ENCODE peak calls at places on chromosomes 3 and 15, in eight cellular contexts. X is stimulated activated CD8-positive, alpha-beta memory T cell treated with anti-CD3 and anti-CD28 coated beads, Interleukin-4, amount 100 ng/mL, for 1 hour; R is A172; M is SW480; Q is NCI-H510A; S is foreskin fibroblast; A is dorsolateral prefrontal cortex; N is stimulated activated CD4-positive, alpha-beta T cell treated with anti-CD3 and anti-CD28 coated beads, Interleukin-12 subunit alpha, Interleukin-12 subunit beta, amount 100 ng/mL, for 4 hours. Y is an unnamed sample.
A peak's percentile ranks its signal among the peaks of the same experiment; 100 is the strongest.

GRCh38 chr15:79066391-79067090 is 24.0 kb downstream of the RASGRF1 start:
- DNase-seq in Q (no peak), N (no peak), R (no peak), M (no peak), X (no peak), A (no peak), S (no peak), Y (no peak)

GRCh38 chr3:179398574-179399249 is 51.2 kb downstream of the MFN1 start:
- DNase-seq in A (no peak), M (no peak), N (no peak), Q (no peak), R (no peak), S (peak; percentile 8), X (no peak), Y (no peak)

GRCh38 chr3:126355777-126356372 is 1.3 kb downstream of the KLF15 start:
- DNase-seq in N (no peak), R (no peak), Q (no peak), X (no peak), M (no peak), A (peak; percentile 97), S (peak; percentile 90), Y (peak; percentile 91)

GRCh38 chr3:172153335-172153861 is 114.0 kb downstream of the FNDC3B start:
- DNase-seq in X (no peak), A (peak; percentile 63), Q (no peak), S (peak; percentile 99), N (peak; percentile 25), M (peak; percentile 87), R (peak; percentile 96), Y (peak; percentile 93)

GRCh38 chr3:156412600-156412999 is 142.3 kb downstream of the SSR3 start:
- DNase-seq in M (no peak), A (no peak), N (no peak), X (no peak), R (no peak), S (no peak), Q (no peak), Y (no peak)

GRCh38 chr15:78626611-78627010 is 5.8 kb upstream of the CHRNA3 start:
- DNase-seq in Q (no peak), R (no peak), M (no peak), X (no peak), N (no peak), A (no peak), S (no peak), Y (no peak)

GRCh38 chr3:30642715-30643361 is 36.4 kb downstream of the TGFBR2 start:
- DNase-seq in X (no peak), S (no peak), A (no peak), R (no peak), M (no peak), Q (no peak), N (no peak), Y (no peak)

GRCh38 chr3:27993061-27993460 is 248.4 kb upstream of the CMC1 start:
- DNase-seq in X (no peak), M (no peak), R (no peak), Q (peak; percentile 17), A (no peak), N (no peak), S (no peak), Y (no peak)

GRCh38 chr15:92809880-92810361 is 90.2 kb upstream of the CHD2 start:
- DNase-seq in R (peak; percentile 48), N (peak; percentile 27), Q (no peak), M (peak; percentile 64), A (no peak), S (peak; percentile 61), X (no peak), Y (no peak)

GRCh38 chr15:39466428-39466827 is 114.5 kb upstream of the THBS1 start:
- DNase-seq in S (peak; percentile 96), N (no peak), R (no peak), M (no peak), X (no peak), A (no peak), Q (no peak), Y (no peak)

GRCh38 chr3:44016818-44017217 is 224.9 kb upstream of the TOPAZ1 start:
- DNase-seq in A (no peak), X (no peak), N (no peak), Q (no peak), S (no peak), M (peak; percentile 54), R (no peak), Y (no peak)

GRCh38 chr3:110925804-110926203 is 145.8 kb upstream of the NECTIN3 start:
- DNase-seq in R (no peak), M (no peak), S (no peak), X (no peak), A (no peak), N (no peak), Q (no peak), Y (no peak)

GRCh38 chr3:186824430-186825139 is 17.9 kb upstream of the ADIPOQ start:
- DNase-seq in Q (no peak), M (no peak), X (no peak), S (no peak), R (no peak), N (no peak), A (no peak), Y (no peak)

GRCh38 chr3:126107960-126108688 is 24.2 kb upstream of the SLC41A3 start:
- DNase-seq in Q (no peak), A (no peak), M (no peak), R (no peak), S (no peak), X (no peak), N (no peak), Y (peak; percentile 42)

GRCh38 chr3:56157693-56158092 is 310.6 kb downstream of the ERC2 start:
- DNase-seq in Q (no peak), R (peak; percentile 59), X (no peak), S (peak; percentile 93), N (no peak), A (no peak), M (no peak), Y (no peak)

GRCh38 chr3:185825639-185826481 is 1.0 kb upstream of the IGF2BP2 start:
- DNase-seq in M (peak; percentile 86), X (no peak), S (peak; percentile 61), Q (peak; percentile 54), N (peak; percentile 34), R (no peak), A (no peak), Y (no peak)

GRCh38 chr3:197366301-197367044 is 68.1 kb upstream of the DLG1 start:
- DNase-seq in N (no peak), R (peak; percentile 90), X (no peak), M (no peak), A (no peak), S (peak; percentile 14), Q (no peak), Y (no peak)

GRCh38 chr3:81643721-81644120 is 117.7 kb downstream of the GBE1 start:
- DNase-seq in A (no peak), N (no peak), Q (no peak), R (peak; percentile 14), M (peak; percentile 37), S (peak; percentile 27), X (no peak), Y (no peak)

GRCh38 chr3:5053021-5053831 is 68.9 kb upstream of the ARL8B start:
- DNase-seq in N (no peak), R (peak; percentile 91), Q (no peak), A (no peak), S (peak; percentile 34), M (no peak), X (no peak), Y (no peak)

GRCh38 chr15:70557506-70558258 is 205.7 kb downstream of the UACA start:
- DNase-seq in Q (no peak), S (no peak), M (no peak), R (no peak), X (no peak), N (no peak), A (no peak), Y (no peak)

Y was measured in Peyer's patch.